ENCODE peak calls at places on chromosome 18, in eight cellular contexts. One of them, this sample, is unnamed.

GRCh38 chr18:24014986-24015896 is 687 bp downstream of the TTC39C start:
- DNase-seq in immature natural killer cell: peak
- DNase-seq in stimulated activated CD4-positive, alpha-beta T cell treated with anti-CD3 and anti-CD28 coated beads, Interleukin-1b, Interleukin-23, amount 100 ng/mL, for 4 hours: no peak
- DNase-seq in stimulated activated CD8-positive, alpha-beta memory T cell treated with anti-CD3 and anti-CD28 coated beads, Interleukin-15, amount 100 ng/mL, for 1 hour: no peak
- DNase-seq in cardiac muscle cell: peak
- DNase-seq in right cardiac atrium: peak
- DNase-seq in posterior cingulate gyrus: peak
- DNase-seq in activated T-cell treated with anti-CD3 and anti-CD28 coated beads for 1 hour: peak
- DNase-seq in this sample: peak

GRCh38 chr18:55586841-55587240 is 1.2 kb downstream of the TCF4 start:
- DNase-seq in stimulated activated CD4-positive, alpha-beta T cell treated with anti-CD3 and anti-CD28 coated beads, Interleukin-1b, Interleukin-23, amount 100 ng/mL, for 4 hours: no peak
- DNase-seq in immature natural killer cell: peak
- DNase-seq in stimulated activated CD8-positive, alpha-beta memory T cell treated with anti-CD3 and anti-CD28 coated beads, Interleukin-15, amount 100 ng/mL, for 1 hour: no peak
- DNase-seq in posterior cingulate gyrus: no peak
- DNase-seq in right cardiac atrium: no peak
- DNase-seq in activated T-cell treated with anti-CD3 and anti-CD28 coated beads for 1 hour: no peak
- DNase-seq in cardiac muscle cell: no peak
- DNase-seq in this sample: no peak

GRCh38 chr18:49573835-49574234 is 12.0 kb downstream of the LIPG start:
- DNase-seq in immature natural killer cell: no peak
- DNase-seq in right cardiac atrium: no peak
- DNase-seq in cardiac muscle cell: no peak
- DNase-seq in posterior cingulate gyrus: no peak
- DNase-seq in stimulated activated CD4-positive, alpha-beta T cell treated with anti-CD3 and anti-CD28 coated beads, Interleukin-1b, Interleukin-23, amount 100 ng/mL, for 4 hours: no peak
- DNase-seq in activated T-cell treated with anti-CD3 and anti-CD28 coated beads for 1 hour: no peak
- DNase-seq in stimulated activated CD8-positive, alpha-beta memory T cell treated with anti-CD3 and anti-CD28 coated beads, Interleukin-15, amount 100 ng/mL, for 1 hour: no peak
- DNase-seq in this sample: no peak

GRCh38 chr18:35811896-35812295 is 160.6 kb upstream of the RMP24 start:
- DNase-seq in stimulated activated CD8-positive, alpha-beta memory T cell treated with anti-CD3 and anti-CD28 coated beads, Interleukin-15, amount 100 ng/mL, for 1 hour: no peak
- DNase-seq in posterior cingulate gyrus: no peak
- DNase-seq in activated T-cell treated with anti-CD3 and anti-CD28 coated beads for 1 hour: no peak
- DNase-seq in immature natural killer cell: no peak
- DNase-seq in right cardiac atrium: no peak
- DNase-seq in stimulated activated CD4-positive, alpha-beta T cell treated with anti-CD3 and anti-CD28 coated beads, Interleukin-1b, Interleukin-23, amount 100 ng/mL, for 4 hours: no peak
- DNase-seq in cardiac muscle cell: no peak
- DNase-seq in this sample: peak

GRCh38 chr18:76951600-76952247 is 129.4 kb downstream of the ZNF236 start:
- DNase-seq in immature natural killer cell: no peak
- DNase-seq in right cardiac atrium: no peak
- DNase-seq in posterior cingulate gyrus: no peak
- DNase-seq in activated T-cell treated with anti-CD3 and anti-CD28 coated beads for 1 hour: no peak
- DNase-seq in stimulated activated CD8-positive, alpha-beta memory T cell treated with anti-CD3 and anti-CD28 coated beads, Interleukin-15, amount 100 ng/mL, for 1 hour: no peak
- DNase-seq in stimulated activated CD4-positive, alpha-beta T cell treated with anti-CD3 and anti-CD28 coated beads, Interleukin-1b, Interleukin-23, amount 100 ng/mL, for 4 hours: no peak
- DNase-seq in cardiac muscle cell: no peak
- DNase-seq in this sample: no peak

GRCh38 chr18:76568726-76569125 is 73.7 kb upstream of the ZNF516 start:
- DNase-seq in stimulated activated CD4-positive, alpha-beta T cell treated with anti-CD3 and anti-CD28 coated beads, Interleukin-1b, Interleukin-23, amount 100 ng/mL, for 4 hours: no peak
- DNase-seq in activated T-cell treated with anti-CD3 and anti-CD28 coated beads for 1 hour: no peak
- DNase-seq in immature natural killer cell: no peak
- DNase-seq in cardiac muscle cell: no peak
- DNase-seq in stimulated activated CD8-positive, alpha-beta memory T cell treated with anti-CD3 and anti-CD28 coated beads, Interleukin-15, amount 100 ng/mL, for 1 hour: no peak
- DNase-seq in right cardiac atrium: no peak
- DNase-seq in posterior cingulate gyrus: no peak
- DNase-seq in this sample: no peak

GRCh38 chr18:24176727-24177416 is 38.0 kb downstream of the CABYR start:
- DNase-seq in activated T-cell treated with anti-CD3 and anti-CD28 coated beads for 1 hour: peak
- DNase-seq in stimulated activated CD8-positive, alpha-beta memory T cell treated with anti-CD3 and anti-CD28 coated beads, Interleukin-15, amount 100 ng/mL, for 1 hour: peak
- DNase-seq in cardiac muscle cell: peak
- DNase-seq in stimulated activated CD4-positive, alpha-beta T cell treated with anti-CD3 and anti-CD28 coated beads, Interleukin-1b, Interleukin-23, amount 100 ng/mL, for 4 hours: peak
- DNase-seq in posterior cingulate gyrus: peak
- DNase-seq in right cardiac atrium: peak
- DNase-seq in immature natural killer cell: peak
- DNase-seq in this sample: peak

GRCh38 chr18:37450434-37451133 is 115.0 kb downstream of the CELF4 start:
- DNase-seq in immature natural killer cell: no peak
- DNase-seq in posterior cingulate gyrus: peak
- DNase-seq in cardiac muscle cell: peak
- DNase-seq in stimulated activated CD4-positive, alpha-beta T cell treated with anti-CD3 and anti-CD28 coated beads, Interleukin-1b, Interleukin-23, amount 100 ng/mL, for 4 hours: no peak
- DNase-seq in stimulated activated CD8-positive, alpha-beta memory T cell treated with anti-CD3 and anti-CD28 coated beads, Interleukin-15, amount 100 ng/mL, for 1 hour: no peak
- DNase-seq in activated T-cell treated with anti-CD3 and anti-CD28 coated beads for 1 hour: no peak
- DNase-seq in right cardiac atrium: peak
- DNase-seq in this sample: no peak

GRCh38 chr18:13403786-13404549 is 185.4 kb downstream of the LDLRAD4 start:
- DNase-seq in stimulated activated CD4-positive, alpha-beta T cell treated with anti-CD3 and anti-CD28 coated beads, Interleukin-1b, Interleukin-23, amount 100 ng/mL, for 4 hours: no peak
- DNase-seq in immature natural killer cell: no peak
- DNase-seq in stimulated activated CD8-positive, alpha-beta memory T cell treated with anti-CD3 and anti-CD28 coated beads, Interleukin-15, amount 100 ng/mL, for 1 hour: no peak
- DNase-seq in right cardiac atrium: no peak
- DNase-seq in posterior cingulate gyrus: no peak
- DNase-seq in activated T-cell treated with anti-CD3 and anti-CD28 coated beads for 1 hour: no peak
- DNase-seq in cardiac muscle cell: no peak
- DNase-seq in this sample: no peak

GRCh38 chr18:63322908-63323634 is 3.5 kb upstream of the BCL2 start:
- DNase-seq in cardiac muscle cell: peak
- DNase-seq in right cardiac atrium: no peak
- DNase-seq in posterior cingulate gyrus: peak
- DNase-seq in immature natural killer cell: peak
- DNase-seq in activated T-cell treated with anti-CD3 and anti-CD28 coated beads for 1 hour: peak
- DNase-seq in stimulated activated CD8-positive, alpha-beta memory T cell treated with anti-CD3 and anti-CD28 coated beads, Interleukin-15, amount 100 ng/mL, for 1 hour: no peak
- DNase-seq in stimulated activated CD4-positive, alpha-beta T cell treated with anti-CD3 and anti-CD28 coated beads, Interleukin-1b, Interleukin-23, amount 100 ng/mL, for 4 hours: peak
- DNase-seq in this sample: peak

GRCh38 chr18:46509530-46509929 is 147.5 kb downstream of the LOXHD1 start:
- DNase-seq in activated T-cell treated with anti-CD3 and anti-CD28 coated beads for 1 hour: no peak
- DNase-seq in stimulated activated CD4-positive, alpha-beta T cell treated with anti-CD3 and anti-CD28 coated beads, Interleukin-1b, Interleukin-23, amount 100 ng/mL, for 4 hours: no peak
- DNase-seq in cardiac muscle cell: no peak
- DNase-seq in stimulated activated CD8-positive, alpha-beta memory T cell treated with anti-CD3 and anti-CD28 coated beads, Interleukin-15, amount 100 ng/mL, for 1 hour: no peak
- DNase-seq in posterior cingulate gyrus: no peak
- DNase-seq in right cardiac atrium: no peak
- DNase-seq in immature natural killer cell: no peak
- DNase-seq in this sample: no peak

GRCh38 chr18:67266591-67267237 is 249.8 kb downstream of the DSEL start:
- DNase-seq in right cardiac atrium: no peak
- DNase-seq in stimulated activated CD4-positive, alpha-beta T cell treated with anti-CD3 and anti-CD28 coated beads, Interleukin-1b, Interleukin-23, amount 100 ng/mL, for 4 hours: no peak
- DNase-seq in stimulated activated CD8-positive, alpha-beta memory T cell treated with anti-CD3 and anti-CD28 coated beads, Interleukin-15, amount 100 ng/mL, for 1 hour: no peak
- DNase-seq in activated T-cell treated with anti-CD3 and anti-CD28 coated beads for 1 hour: no peak
- DNase-seq in cardiac muscle cell: no peak
- DNase-seq in immature natural killer cell: no peak
- DNase-seq in posterior cingulate gyrus: no peak
- DNase-seq in this sample: no peak

GRCh38 chr18:34320267-34320666 is 95.6 kb upstream of the NOL4 start:
- DNase-seq in right cardiac atrium: no peak
- DNase-seq in posterior cingulate gyrus: no peak
- DNase-seq in stimulated activated CD4-positive, alpha-beta T cell treated with anti-CD3 and anti-CD28 coated beads, Interleukin-1b, Interleukin-23, amount 100 ng/mL, for 4 hours: no peak
- DNase-seq in cardiac muscle cell: no peak
- DNase-seq in activated T-cell treated with anti-CD3 and anti-CD28 coated beads for 1 hour: no peak
- DNase-seq in immature natural killer cell: no peak
- DNase-seq in stimulated activated CD8-positive, alpha-beta memory T cell treated with anti-CD3 and anti-CD28 coated beads, Interleukin-15, amount 100 ng/mL, for 1 hour: no peak
- DNase-seq in this sample: no peak

GRCh38 chr18:61435064-61435652 is 101.9 kb downstream of the CDH20 start:
- DNase-seq in activated T-cell treated with anti-CD3 and anti-CD28 coated beads for 1 hour: no peak
- DNase-seq in right cardiac atrium: no peak
- DNase-seq in stimulated activated CD8-positive, alpha-beta memory T cell treated with anti-CD3 and anti-CD28 coated beads, Interleukin-15, amount 100 ng/mL, for 1 hour: no peak
- DNase-seq in posterior cingulate gyrus: no peak
- DNase-seq in stimulated activated CD4-positive, alpha-beta T cell treated with anti-CD3 and anti-CD28 coated beads, Interleukin-1b, Interleukin-23, amount 100 ng/mL, for 4 hours: no peak
- DNase-seq in cardiac muscle cell: peak
- DNase-seq in immature natural killer cell: no peak
- DNase-seq in this sample: no peak

GRCh38 chr18:48358868-48359267 is 50.3 kb downstream of the ZBTB7C start:
- DNase-seq in stimulated activated CD4-positive, alpha-beta T cell treated with anti-CD3 and anti-CD28 coated beads, Interleukin-1b, Interleukin-23, amount 100 ng/mL, for 4 hours: no peak
- DNase-seq in right cardiac atrium: no peak
- DNase-seq in cardiac muscle cell: no peak
- DNase-seq in posterior cingulate gyrus: no peak
- DNase-seq in immature natural killer cell: no peak
- DNase-seq in stimulated activated CD8-positive, alpha-beta memory T cell treated with anti-CD3 and anti-CD28 coated beads, Interleukin-15, amount 100 ng/mL, for 1 hour: no peak
- DNase-seq in activated T-cell treated with anti-CD3 and anti-CD28 coated beads for 1 hour: no peak
- DNase-seq in this sample: no peak

GRCh38 chr18:79786781-79787526 is 10.8 kb upstream of the KCNG2 start:
- DNase-seq in activated T-cell treated with anti-CD3 and anti-CD28 coated beads for 1 hour: no peak
- DNase-seq in right cardiac atrium: no peak
- DNase-seq in posterior cingulate gyrus: no peak
- DNase-seq in stimulated activated CD4-positive, alpha-beta T cell treated with anti-CD3 and anti-CD28 coated beads, Interleukin-1b, Interleukin-23, amount 100 ng/mL, for 4 hours: no peak
- DNase-seq in stimulated activated CD8-positive, alpha-beta memory T cell treated with anti-CD3 and anti-CD28 coated beads, Interleukin-15, amount 100 ng/mL, for 1 hour: no peak
- DNase-seq in immature natural killer cell: no peak
- DNase-seq in cardiac muscle cell: no peak
- DNase-seq in this sample: no peak

GRCh38 chr18:55083461-55083860 is 124.2 kb upstream of the CCDC68 start:
- DNase-seq in activated T-cell treated with anti-CD3 and anti-CD28 coated beads for 1 hour: no peak
- DNase-seq in stimulated activated CD8-positive, alpha-beta memory T cell treated with anti-CD3 and anti-CD28 coated beads, Interleukin-15, amount 100 ng/mL, for 1 hour: no peak
- DNase-seq in posterior cingulate gyrus: no peak
- DNase-seq in right cardiac atrium: no peak
- DNase-seq in immature natural killer cell: no peak
- DNase-seq in stimulated activated CD4-positive, alpha-beta T cell treated with anti-CD3 and anti-CD28 coated beads, Interleukin-1b, Interleukin-23, amount 100 ng/mL, for 4 hours: no peak
- DNase-seq in cardiac muscle cell: no peak
- DNase-seq in this sample: no peak

GRCh38 chr18:58792086-58792485 is 72.6 kb upstream of the ZNF532 start:
- DNase-seq in right cardiac atrium: no peak
- DNase-seq in posterior cingulate gyrus: no peak
- DNase-seq in activated T-cell treated with anti-CD3 and anti-CD28 coated beads for 1 hour: no peak
- DNase-seq in stimulated activated CD8-positive, alpha-beta memory T cell treated with anti-CD3 and anti-CD28 coated beads, Interleukin-15, amount 100 ng/mL, for 1 hour: no peak
- DNase-seq in immature natural killer cell: no peak
- DNase-seq in stimulated activated CD4-positive, alpha-beta T cell treated with anti-CD3 and anti-CD28 coated beads, Interleukin-1b, Interleukin-23, amount 100 ng/mL, for 4 hours: no peak
- DNase-seq in cardiac muscle cell: no peak
- DNase-seq in this sample: peak

GRCh38 chr18:34342960-34343359 is 118.2 kb upstream of the NOL4 start:
- DNase-seq in cardiac muscle cell: no peak
- DNase-seq in stimulated activated CD4-positive, alpha-beta T cell treated with anti-CD3 and anti-CD28 coated beads, Interleukin-1b, Interleukin-23, amount 100 ng/mL, for 4 hours: no peak
- DNase-seq in immature natural killer cell: no peak
- DNase-seq in activated T-cell treated with anti-CD3 and anti-CD28 coated beads for 1 hour: no peak
- DNase-seq in stimulated activated CD8-positive, alpha-beta memory T cell treated with anti-CD3 and anti-CD28 coated beads, Interleukin-15, amount 100 ng/mL, for 1 hour: no peak
- DNase-seq in posterior cingulate gyrus: peak
- DNase-seq in right cardiac atrium: no peak
- DNase-seq in this sample: no peak

GRCh38 chr18:57831597-57832377 is 28.7 kb upstream of the ATP8B1 start:
- DNase-seq in activated T-cell treated with anti-CD3 and anti-CD28 coated beads for 1 hour: no peak
- DNase-seq in cardiac muscle cell: no peak
- DNase-seq in right cardiac atrium: no peak
- DNase-seq in stimulated activated CD4-positive, alpha-beta T cell treated with anti-CD3 and anti-CD28 coated beads, Interleukin-1b, Interleukin-23, amount 100 ng/mL, for 4 hours: no peak
- DNase-seq in posterior cingulate gyrus: no peak
- DNase-seq in stimulated activated CD8-positive, alpha-beta memory T cell treated with anti-CD3 and anti-CD28 coated beads, Interleukin-15, amount 100 ng/mL, for 1 hour: no peak
- DNase-seq in immature natural killer cell: no peak
- DNase-seq in this sample: no peak

GRCh38 chr18:56330381-56331115 is 307.8 kb downstream of the TXNL1 start:
- DNase-seq in stimulated activated CD4-positive, alpha-beta T cell treated with anti-CD3 and anti-CD28 coated beads, Interleukin-1b, Interleukin-23, amount 100 ng/mL, for 4 hours: no peak
- DNase-seq in cardiac muscle cell: no peak
- DNase-seq in posterior cingulate gyrus: no peak
- DNase-seq in right cardiac atrium: no peak
- DNase-seq in activated T-cell treated with anti-CD3 and anti-CD28 coated beads for 1 hour: no peak
- DNase-seq in stimulated activated CD8-positive, alpha-beta memory T cell treated with anti-CD3 and anti-CD28 coated beads, Interleukin-15, amount 100 ng/mL, for 1 hour: no peak
- DNase-seq in immature natural killer cell: no peak
- DNase-seq in this sample: no peak

GRCh38 chr18:3914833-3915598 is 465.0 kb downstream of the TGIF1 start:
- DNase-seq in stimulated activated CD4-positive, alpha-beta T cell treated with anti-CD3 and anti-CD28 coated beads, Interleukin-1b, Interleukin-23, amount 100 ng/mL, for 4 hours: no peak
- DNase-seq in stimulated activated CD8-positive, alpha-beta memory T cell treated with anti-CD3 and anti-CD28 coated beads, Interleukin-15, amount 100 ng/mL, for 1 hour: no peak
- DNase-seq in cardiac muscle cell: no peak
- DNase-seq in activated T-cell treated with anti-CD3 and anti-CD28 coated beads for 1 hour: no peak
- DNase-seq in posterior cingulate gyrus: no peak
- DNase-seq in right cardiac atrium: no peak
- DNase-seq in immature natural killer cell: no peak
- DNase-seq in this sample: peak